ENCODE peak calls at places on chromosomes 5 and 9, in six cellular contexts. B is OCI-LY7, H is SK-N-SH, M is hepatocyte, P is HCT116, X is MM.1S. K is an unnamed sample.

GRCh38 chr9:92964981-92965758 is 17.8 kb downstream of the FGD3 start:
- DNase-seq in P (no peak), H (no peak), X (no peak), M (no peak), B (peak), K (no peak)

GRCh38 chr9:137366445-137366810 is 56.5 kb downstream of the EXD3 start:
- DNase-seq in H (no peak), P (no peak), X (no peak), M (no peak), B (no peak), K (no peak)

GRCh38 chr9:4489562-4489918 is 728 bp upstream of the SLC1A1 start:
- DNase-seq in M (peak), B (no peak), P (no peak), X (no peak), H (peak), K (peak)

GRCh38 chr9:124551472-124552339 is 44.5 kb upstream of the NR5A1 start:
- DNase-seq in B (peak), P (peak), X (peak), M (peak), H (peak), K (peak)

GRCh38 chr5:20572560-20572959 is 584.6 kb upstream of the CDH18 start:
- DNase-seq in X (no peak), P (no peak), M (peak), B (no peak), H (no peak), K (peak)

GRCh38 chr5:113063927-113064326 is 87.3 kb downstream of the DCP2 start:
- DNase-seq in X (no peak), P (no peak), H (no peak), B (no peak), M (no peak), K (no peak)

GRCh38 chr5:88683506-88684135 is 199.4 kb downstream of the MEF2C start:
- DNase-seq in P (no peak), M (no peak), B (no peak), X (peak), H (peak), K (peak)

GRCh38 chr5:105836906-105837305 is 1833.8 kb downstream of the EFNA5 start:
- DNase-seq in H (no peak), M (no peak), X (no peak), P (no peak), B (no peak), K (no peak)

GRCh38 chr9:133075925-133076324 is 14.1 kb downstream of the CEL start:
- DNase-seq in X (no peak), P (no peak), M (peak), H (no peak), B (no peak), K (peak)

GRCh38 chr5:141491323-141492167 is 2.7 kb downstream of the PCDHGC5 start:
- DNase-seq in B (no peak), P (no peak), X (no peak), H (no peak), M (no peak), K (no peak)

GRCh38 chr5:65070026-65070425 is 301.3 kb downstream of the CWC27 start:
- DNase-seq in B (no peak), M (no peak), X (no peak), H (no peak), P (no peak), K (no peak)

GRCh38 chr9:115964710-115965347 is 188.8 kb upstream of the PAPPA start:
- DNase-seq in P (no peak), H (no peak), X (no peak), M (no peak), B (no peak), K (no peak)
- TF ChIP-seq EZH2phosphoT487 in P (no peak), H (no peak), X (no peak), M (no peak), B (no peak), K (no peak)

DNA sequence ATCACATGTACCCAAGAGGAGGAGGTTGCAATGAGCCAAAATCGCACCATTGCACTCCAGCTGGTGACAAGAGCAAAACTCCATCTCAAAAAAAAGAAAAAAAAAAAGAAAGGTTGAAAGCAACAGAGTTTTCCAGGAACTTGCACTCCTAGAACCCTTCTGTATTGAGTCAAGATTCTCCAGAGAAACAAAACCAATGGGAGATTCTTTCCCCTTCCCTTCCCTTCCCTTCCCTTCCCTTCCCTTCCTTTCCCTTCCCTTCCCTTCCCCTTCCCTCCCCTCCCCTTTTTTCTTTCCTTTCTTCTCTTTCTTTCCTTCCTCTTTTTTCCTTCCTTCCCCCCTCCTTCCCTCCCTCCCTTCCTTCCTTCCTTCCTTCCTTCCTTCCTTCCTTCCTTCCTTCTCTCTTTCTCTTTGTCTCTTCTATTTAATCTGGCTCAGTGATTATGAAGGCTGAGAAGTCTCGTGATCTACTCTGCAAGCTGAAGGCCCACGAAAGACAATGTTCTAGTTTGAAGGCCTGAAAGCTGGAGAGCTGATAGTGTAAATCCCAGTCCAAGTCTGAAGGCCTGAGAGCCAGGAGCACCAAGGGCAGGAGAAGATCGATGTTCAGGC is 59.6 kb upstream of the CNTLN start:
- DNase-seq in B (no peak), P (no peak), X (no peak), M (no peak), H (no peak), K (no peak)
- TF ChIP-seq CTCF in B (no peak), P (no peak), X (no peak), M (no peak), H (no peak), K (no peak)

DNA sequence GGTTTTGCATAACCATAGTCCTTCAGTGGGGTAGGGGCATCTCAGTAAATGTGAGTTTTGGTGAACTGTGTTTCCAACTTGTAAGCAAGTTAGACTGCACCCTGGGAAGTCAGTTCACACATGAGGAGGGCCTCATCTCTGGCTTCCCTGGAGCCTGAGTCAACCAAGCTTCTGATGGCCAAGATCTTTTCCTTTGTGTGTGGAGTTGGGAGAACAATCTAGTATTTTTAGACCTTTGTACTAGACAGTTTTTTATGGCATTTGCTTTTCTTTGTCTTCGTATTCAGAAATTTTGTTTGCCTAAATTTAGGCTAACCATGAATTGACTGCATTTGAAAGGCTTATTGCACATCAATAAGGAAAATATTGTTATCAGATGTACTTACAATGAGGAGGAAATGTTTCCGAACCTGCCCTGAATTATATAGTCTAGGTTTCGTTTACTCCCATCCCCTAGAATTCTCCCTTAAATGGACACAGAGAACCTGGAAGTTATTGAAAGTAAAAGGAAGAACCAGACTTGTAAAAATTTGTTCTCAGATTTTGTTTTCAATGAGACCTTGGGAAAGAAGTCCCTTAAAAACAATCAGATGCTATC is 204.6 kb downstream of the AOPEP start:
- DNase-seq in P (no peak), B (no peak), M (no peak), H (no peak), X (no peak), K (no peak)
- H2AFZ ChIP-seq in P (no peak), B (no peak), M (no peak), H (no peak), X (no peak), K (no peak)

GRCh38 chr9:29741169-29741568 is 2167.9 kb upstream of the C9orf72 start:
- DNase-seq in B (no peak), M (no peak), H (no peak), P (no peak), X (no peak), K (no peak)

GRCh38 chr9:29740518-29740917 is 2167.2 kb upstream of the C9orf72 start:
- DNase-seq in X (no peak), P (no peak), H (no peak), M (no peak), B (no peak), K (no peak)
- TF ChIP-seq EZH2phosphoT487 in X (no peak), P (no peak), H (no peak), M (no peak), B (no peak), K (no peak)

DNA sequence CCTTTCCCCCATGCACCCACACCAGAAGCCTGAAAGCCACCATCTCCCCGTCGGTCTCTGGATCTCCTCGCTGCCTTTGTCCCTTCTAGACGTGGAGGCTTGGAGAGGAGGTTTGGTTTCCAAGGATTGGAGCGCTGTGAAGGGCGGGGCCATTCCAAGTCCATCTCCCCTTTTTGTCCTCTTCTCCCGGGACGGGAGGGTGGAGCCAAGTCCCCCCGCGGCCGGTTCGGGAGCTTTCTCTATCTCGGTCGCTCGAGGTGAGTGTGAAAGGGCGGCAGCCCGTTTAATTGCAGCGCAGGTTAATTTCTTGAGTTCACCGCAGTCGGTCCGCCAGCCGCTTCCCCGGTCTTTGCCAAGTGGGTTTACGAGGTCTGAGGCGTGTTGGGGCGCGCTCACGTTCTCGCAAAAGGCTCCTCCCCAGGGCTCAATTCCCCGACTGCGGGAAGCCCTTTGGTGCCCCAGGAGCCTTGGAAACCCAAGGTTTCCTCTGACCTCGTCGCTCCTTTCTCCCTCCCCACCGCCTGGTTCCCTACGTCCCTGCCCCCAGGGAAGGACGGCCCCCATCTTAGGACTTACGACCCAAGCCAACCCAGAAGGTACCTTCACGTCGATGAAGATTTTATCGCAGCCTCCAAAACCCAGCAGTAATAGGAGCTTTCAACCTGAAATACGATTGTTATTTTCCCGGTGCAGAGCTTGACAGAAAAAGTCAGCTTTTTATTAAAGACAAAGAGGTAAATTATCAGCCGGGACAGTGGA is 2.8 kb upstream of the ZNF462 start:
- DNase-seq in M (peak), B (no peak), P (peak), H (peak), X (no peak), K (peak)
- TF ChIP-seq CTCF in M (no peak), B (no peak), P (no peak), H (no peak), X (no peak), K (no peak)

DNA sequence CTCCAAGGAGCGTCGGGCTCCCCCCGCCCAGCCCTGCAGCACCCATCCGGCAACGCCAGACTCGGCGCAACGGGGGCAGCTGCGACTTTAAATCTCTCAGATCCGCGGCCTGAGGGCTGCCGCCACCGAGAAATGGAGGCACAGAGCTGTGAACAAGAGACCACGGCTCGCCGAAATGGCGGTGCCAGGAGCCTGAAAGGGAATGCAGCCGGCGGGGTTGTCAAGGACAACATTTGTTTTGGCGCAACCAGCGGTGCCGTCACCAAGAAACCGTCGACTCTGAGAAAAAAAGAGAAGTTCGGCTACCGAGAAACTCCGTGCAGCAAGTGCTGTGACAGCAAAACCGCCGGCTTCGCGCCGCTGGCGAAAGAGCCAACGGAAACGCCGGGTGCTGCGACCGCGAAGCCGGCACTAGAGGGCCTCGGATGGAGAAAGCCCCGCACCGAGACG is 2.1 kb upstream of the ANXA2R start:
- DNase-seq in X (peak), M (peak), B (peak), H (peak), P (peak), K (peak)
- H2AFZ ChIP-seq in X (peak), M (peak), B (peak), H (peak), P (peak), K (peak)

GRCh38 chr9:91842358-91842757 is 107.7 kb downstream of the ROR2 start:
- DNase-seq in M (no peak), H (no peak), B (no peak), P (no peak), X (no peak), K (no peak)

GRCh38 chr9:91844656-91845291 is 105.3 kb downstream of the ROR2 start:
- DNase-seq in H (no peak), P (no peak), B (no peak), M (no peak), X (no peak), K (no peak)

GRCh38 chr9:91844170-91844569 is 105.9 kb downstream of the ROR2 start:
- DNase-seq in H (no peak), M (no peak), B (no peak), P (no peak), X (no peak), K (no peak)

GRCh38 chr9:91843093-91843492 is 106.9 kb downstream of the ROR2 start:
- DNase-seq in B (no peak), X (no peak), H (no peak), M (no peak), P (no peak), K (no peak)

GRCh38 chr9:91843623-91844111 is 106.4 kb downstream of the ROR2 start:
- DNase-seq in M (no peak), P (no peak), H (peak), X (no peak), B (no peak), K (no peak)
- TF ChIP-seq EZH2phosphoT487 in M (no peak), P (no peak), H (no peak), X (no peak), B (no peak), K (no peak)

GRCh38 chr5:142957528-142957927 is 187.4 kb downstream of the ARHGAP26 start:
- DNase-seq in P (no peak), H (no peak), M (no peak), X (no peak), B (no peak), K (no peak)

GRCh38 chr5:142960309-142960696 is 190.1 kb downstream of the ARHGAP26 start:
- DNase-seq in H (no peak), B (no peak), P (peak), X (no peak), M (no peak), K (peak)

GRCh38 chr5:142961435-142962171 is 191.4 kb downstream of the ARHGAP26 start:
- DNase-seq in B (no peak), X (no peak), H (no peak), P (no peak), M (no peak), K (no peak)

GRCh38 chr5:142958933-142959682 is 188.9 kb downstream of the ARHGAP26 start:
- DNase-seq in H (no peak), B (no peak), X (no peak), P (no peak), M (no peak), K (no peak)

DNA sequence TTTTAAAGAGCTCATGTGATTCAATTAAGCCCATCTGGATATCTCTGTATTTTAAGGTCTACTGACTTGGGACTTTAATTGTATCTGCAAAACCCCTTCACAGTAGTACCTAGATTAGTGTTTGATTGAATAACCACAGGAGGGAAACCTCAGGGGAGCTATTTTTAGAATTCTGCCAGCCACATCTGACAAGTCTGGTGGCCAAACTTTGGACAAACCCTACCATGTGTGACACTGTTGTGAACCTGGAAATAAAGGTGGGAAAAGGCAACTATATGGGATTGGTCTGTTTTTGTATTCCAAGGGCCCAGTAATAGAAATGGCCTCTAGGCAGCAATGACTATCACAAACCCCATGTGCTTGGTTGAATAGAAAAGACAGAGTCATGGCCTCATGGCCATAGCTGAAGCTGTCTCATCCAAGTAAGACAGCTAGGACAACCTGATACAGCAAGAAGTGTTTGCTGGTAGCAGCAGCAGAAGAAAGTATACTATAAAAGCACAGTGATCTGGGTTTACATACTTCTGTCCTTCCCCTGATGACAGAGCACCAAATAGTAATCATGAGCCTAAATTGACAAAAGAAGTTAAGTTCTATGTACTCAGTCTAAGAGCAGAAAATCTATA is 189.6 kb downstream of the ARHGAP26 start:
- DNase-seq in M (no peak), B (no peak), P (no peak), H (no peak), X (peak), K (peak)
- TF ChIP-seq CTCF in M (no peak), B (no peak), P (no peak), H (no peak), X (no peak), K (no peak)

GRCh38 chr5:149999359-149999758 is 1.1 kb downstream of the TIGD6 start:
- DNase-seq in B (no peak), P (no peak), X (no peak), H (no peak), M (no peak), K (no peak)
- H2AFZ ChIP-seq in B (peak), P (peak), X (no peak), H (no peak), M (no peak), K (no peak)